ENCODE peak calls at places on chromosome 9, in nine cellular contexts. P, R, J, G, N, F, T, V and A are unnamed samples.

GRCh38 chr9:4298255-4299005 is 1.4 kb downstream of the GLIS3 start:
- DNase-seq in T (no peak), G (no peak), V (no peak), P (no peak), N (peak; percentile 48), F (no peak), J (no peak), R (no peak), A (peak; percentile 8)

GRCh38 chr9:109225629-109226028 is 58.6 kb upstream of the FRRS1L start:
- DNase-seq in P (no peak), F (no peak), T (no peak), J (no peak), N (no peak), R (no peak), G (no peak), V (no peak), A (no peak)

GRCh38 chr9:84996049-84996448 is 326.5 kb downstream of the NTRK2 start:
- DNase-seq in J (no peak), V (no peak), N (peak; percentile 11), T (no peak), G (no peak), F (no peak), P (no peak), R (peak; percentile 23), A (peak; percentile 27)

GRCh38 chr9:35731415-35732184 is 395 bp downstream of the TLN1 start:
- DNase-seq in R (no peak), T (no peak), G (no peak), J (no peak), V (no peak), F (no peak), P (no peak), N (no peak), A (peak; percentile 20)

GRCh38 chr9:109574061-109574882 is 76.2 kb upstream of the PTPN3 start:
- DNase-seq in T (peak; percentile 55), R (peak; percentile 4), G (no peak), F (peak; percentile 5), N (peak; percentile 76), V (peak; percentile 39), P (no peak), J (peak; percentile 61), A (peak; percentile 57)

GRCh38 chr9:116497081-116497480 is 190.0 kb upstream of the TRIM32 start:
- DNase-seq in V (no peak), N (no peak), P (no peak), T (no peak), R (no peak), F (no peak), G (no peak), J (no peak), A (no peak)

GRCh38 chr9:100573655-100574260 is 4.1 kb upstream of the CAVIN4 start:
- DNase-seq in R (no peak), F (no peak), P (no peak), J (no peak), G (no peak), V (no peak), T (no peak), N (no peak), A (no peak)

GRCh38 chr9:29751220-29751619 is 2177.9 kb upstream of the C9orf72 start:
- DNase-seq in J (no peak), N (no peak), F (no peak), R (no peak), T (no peak), P (no peak), G (no peak), V (no peak), A (no peak)

GRCh38 chr9:130128782-130129424 is 43.3 kb upstream of the NCS1 start:
- DNase-seq in N (no peak), R (peak; percentile 62), G (peak; percentile 44), J (no peak), V (peak; percentile 53), T (peak; percentile 33), P (peak; percentile 26), F (no peak), A (peak; percentile 98)

GRCh38 chr9:96071245-96072124 is 196.0 kb downstream of the ERCC6L2 start:
- DNase-seq in J (peak; percentile 16), F (no peak), P (no peak), V (peak; percentile 45), T (peak; percentile 72), N (peak; percentile 47), G (no peak), R (no peak), A (peak; percentile 51)

GRCh38 chr9:99389087-99390033 is 167.3 kb downstream of the SEC61B start:
- DNase-seq in J (no peak), N (peak; percentile 93), G (no peak), F (no peak), R (no peak), T (no peak), V (no peak), P (no peak), A (no peak)

GRCh38 chr9:69198526-69199250 is 24.6 kb downstream of the TJP2 start:
- DNase-seq in G (no peak), P (no peak), T (no peak), F (no peak), N (no peak), J (no peak), R (no peak), V (no peak), A (peak; percentile 38)

GRCh38 chr9:128081052-128081451 is 13.0 kb downstream of the SLC25A25 start:
- DNase-seq in N (no peak), P (no peak), G (no peak), J (no peak), T (peak; percentile 96), R (no peak), F (no peak), V (no peak), A (no peak)

GRCh38 chr9:134640491-134641172 is 971 bp upstream of the COL5A1 start:
- DNase-seq in R (no peak), T (no peak), N (no peak), G (no peak), J (no peak), F (no peak), V (no peak), P (no peak), A (no peak)

GRCh38 chr9:11149065-11149464 is 536.3 kb upstream of the PTPRD start:
- DNase-seq in G (no peak), V (no peak), R (no peak), N (peak; percentile 10), F (no peak), J (no peak), P (no peak), T (no peak), A (no peak)

GRCh38 chr9:110700953-110701352 is 32.4 kb downstream of the MUSK start:
- DNase-seq in G (no peak), R (no peak), V (peak; percentile 7), N (peak; percentile 26), P (no peak), T (no peak), F (no peak), J (no peak), A (no peak)

GRCh38 chr9:119961774-119962408 is 592.7 kb upstream of the BRINP1 start:
- DNase-seq in J (no peak), P (no peak), T (peak; percentile 16), R (no peak), N (no peak), V (peak; percentile 34), G (no peak), F (no peak), A (peak; percentile 38)

GRCh38 chr9:86821011-86821845 is 126.1 kb downstream of the GAS1 start:
- DNase-seq in G (no peak), R (no peak), N (no peak), V (no peak), J (no peak), P (no peak), T (no peak), F (no peak), A (no peak)

GRCh38 chr9:93207326-93207814 is 23.4 kb downstream of the WNK2 start:
- DNase-seq in G (no peak), N (no peak), P (no peak), T (peak; percentile 47), F (peak; percentile 49), V (no peak), R (no peak), J (no peak), A (peak; percentile 35)

GRCh38 chr9:37683531-37684371 is 33.0 kb downstream of the FRMPD1 start:
- DNase-seq in T (no peak), P (no peak), G (no peak), J (no peak), R (no peak), V (no peak), F (no peak), N (no peak), A (no peak)

GRCh38 chr9:136821333-136822031 is 13.7 kb downstream of the RABL6 start:
- DNase-seq in P (no peak), G (no peak), V (no peak), N (no peak), F (no peak), J (no peak), T (no peak), R (no peak), A (no peak)

GRCh38 chr9:120257483-120257882 is 322.5 kb downstream of the CDK5RAP2 start:
- DNase-seq in V (no peak), P (no peak), G (no peak), T (no peak), R (no peak), F (no peak), N (peak; percentile 34), J (no peak), A (no peak)

GRCh38 chr9:109945571-109945970 is 165.6 kb downstream of the PALM2AKAP2 start:
- DNase-seq in N (no peak), P (no peak), J (no peak), F (no peak), T (no peak), G (no peak), V (no peak), R (no peak), A (no peak)

GRCh38 chr9:77435688-77436087 is 212.4 kb downstream of the GNA14 start:
- DNase-seq in F (no peak), N (no peak), J (no peak), R (no peak), T (no peak), P (no peak), G (no peak), V (no peak), A (no peak)

GRCh38 chr9:16254674-16255073 is 615.8 kb downstream of the BNC2 start:
- DNase-seq in P (no peak), R (no peak), J (no peak), N (no peak), V (no peak), T (no peak), F (no peak), G (no peak), A (no peak)

GRCh38 chr9:123267481-123268239 is 726 bp downstream of the STRBP start:
- DNase-seq in N (no peak), R (no peak), T (no peak), V (no peak), G (no peak), J (peak; percentile 24), F (no peak), P (no peak), A (no peak)

GRCh38 chr9:20753761-20754160 is 69.7 kb downstream of the FOCAD start:
- DNase-seq in F (no peak), N (no peak), G (no peak), T (no peak), R (no peak), J (no peak), V (no peak), P (no peak), A (no peak)

GRCh38 chr9:132169672-132170392 is 8.0 kb downstream of the NTNG2 start:
- DNase-seq in R (no peak), G (no peak), P (peak; percentile 40), T (no peak), V (peak; percentile 64), F (peak; percentile 31), N (peak; percentile 60), J (peak; percentile 74), A (no peak)

GRCh38 chr9:116151966-116152381 is 1.6 kb upstream of the PAPPA start:
- DNase-seq in G (no peak), V (peak; percentile 41), N (peak; percentile 63), T (peak; percentile 61), F (no peak), P (no peak), J (no peak), R (no peak), A (no peak)

GRCh38 chr9:3235497-3235896 is 290.3 kb downstream of the RFX3 start:
- DNase-seq in T (no peak), G (no peak), R (no peak), F (no peak), N (peak; percentile 27), V (no peak), J (no peak), P (no peak), A (no peak)

GRCh38 chr9:134564431-134565170 is 77.0 kb upstream of the COL5A1 start:
- DNase-seq in R (peak; percentile 21), F (no peak), V (peak; percentile 59), J (no peak), N (peak; percentile 51), G (no peak), P (no peak), T (no peak), A (no peak)